ENCODE peak calls at places on chromosomes 4 and X, in five cellular contexts. One of them, this sample, is unnamed.

GRCh38 chr4:75180790-75181776 is 248.2 kb downstream of the PARM1 start:
- DNase-seq in SK-N-SH: no peak
- DNase-seq in A549: no peak
- DNase-seq in K562: peak
- DNase-seq in GM12878: peak
- DNase-seq in this sample: no peak

GRCh38 chr4:77994194-77994721 is 62.9 kb upstream of the FRAS1 start:
- DNase-seq in SK-N-SH: peak
- DNase-seq in A549: peak
- DNase-seq in K562: peak
- DNase-seq in GM12878: no peak
- DNase-seq in this sample: peak

GRCh38 chr4:88276952-88277710 is 7.2 kb downstream of the PPM1K start:
- DNase-seq in SK-N-SH: no peak
- DNase-seq in A549: no peak
- DNase-seq in K562: no peak
- DNase-seq in GM12878: no peak
- DNase-seq in this sample: no peak

GRCh38 chr4:3372933-3373465 is 68.8 kb upstream of the HGFAC start:
- DNase-seq in SK-N-SH: no peak
- DNase-seq in A549: no peak
- DNase-seq in K562: no peak
- DNase-seq in GM12878: peak
- DNase-seq in this sample: no peak

GRCh38 chr4:16579866-16580265 is 318.6 kb downstream of the LDB2 start:
- DNase-seq in SK-N-SH: no peak
- DNase-seq in A549: no peak
- DNase-seq in K562: no peak
- DNase-seq in GM12878: no peak
- DNase-seq in this sample: peak

GRCh38 chrX:151970661-151971060 is 3.8 kb downstream of the GABRE start:
- DNase-seq in SK-N-SH: no peak
- DNase-seq in A549: peak
- DNase-seq in K562: no peak
- DNase-seq in GM12878: no peak
- DNase-seq in this sample: peak

GRCh38 chr4:38132140-38132673 is 172.0 kb downstream of the PTTG2 start:
- DNase-seq in SK-N-SH: peak
- DNase-seq in A549: no peak
- DNase-seq in K562: no peak
- DNase-seq in GM12878: peak
- DNase-seq in this sample: peak

GRCh38 chr4:36111180-36111579 is 133.1 kb downstream of the ARAP2 start:
- DNase-seq in SK-N-SH: no peak
- DNase-seq in A549: no peak
- DNase-seq in K562: no peak
- DNase-seq in GM12878: no peak
- DNase-seq in this sample: peak

GRCh38 chr4:112145326-112145819 is at the start of gene FAM241A:
- DNase-seq in SK-N-SH: peak
- DNase-seq in A549: peak
- DNase-seq in K562: peak
- DNase-seq in GM12878: no peak
- DNase-seq in this sample: peak

GRCh38 chr4:68985442-68985841 is 33.8 kb upstream of the UGT2A3 start:
- DNase-seq in SK-N-SH: no peak
- DNase-seq in A549: no peak
- DNase-seq in K562: no peak
- DNase-seq in GM12878: no peak
- DNase-seq in this sample: no peak

GRCh38 chrX:16464369-16464768 is 185.6 kb upstream of the S100G start:
- DNase-seq in SK-N-SH: no peak
- DNase-seq in A549: no peak
- DNase-seq in K562: no peak
- DNase-seq in GM12878: no peak
- DNase-seq in this sample: no peak

GRCh38 chr4:164700471-164700870 is 53.5 kb upstream of the SMIM31 start:
- DNase-seq in SK-N-SH: peak
- DNase-seq in A549: peak
- DNase-seq in K562: peak
- DNase-seq in GM12878: no peak
- DNase-seq in this sample: no peak

GRCh38 chrX:39755152-39756032 is 342.4 kb downstream of the BCOR start:
- DNase-seq in SK-N-SH: peak
- DNase-seq in A549: peak
- DNase-seq in K562: peak
- DNase-seq in GM12878: no peak
- DNase-seq in this sample: peak

GRCh38 chrX:65596270-65596669 is 61.7 kb upstream of the LAS1L start:
- DNase-seq in SK-N-SH: no peak
- DNase-seq in A549: no peak
- DNase-seq in K562: peak
- DNase-seq in GM12878: peak
- DNase-seq in this sample: peak

GRCh38 chrX:101958139-101958538 is 26.3 kb upstream of the ZMAT1 start:
- DNase-seq in SK-N-SH: no peak
- DNase-seq in A549: no peak
- DNase-seq in K562: no peak
- DNase-seq in GM12878: no peak
- DNase-seq in this sample: peak

GRCh38 chr4:70654605-70655011 is 11.7 kb downstream of the JCHAIN start:
- DNase-seq in SK-N-SH: no peak
- DNase-seq in A549: no peak
- DNase-seq in K562: peak
- DNase-seq in GM12878: no peak
- DNase-seq in this sample: peak

GRCh38 chr4:40940317-40940720 is 190.6 kb downstream of the NSUN7 start:
- DNase-seq in SK-N-SH: no peak
- DNase-seq in A549: no peak
- DNase-seq in K562: no peak
- DNase-seq in GM12878: no peak
- DNase-seq in this sample: no peak

GRCh38 chrX:133190877-133191738 is 27.0 kb downstream of the TFDP3 start:
- DNase-seq in SK-N-SH: no peak
- DNase-seq in A549: no peak
- DNase-seq in K562: no peak
- DNase-seq in GM12878: no peak
- DNase-seq in this sample: no peak

GRCh38 chr4:175810360-175810759 is 1.7 kb downstream of the GPM6A start:
- DNase-seq in SK-N-SH: no peak
- DNase-seq in A549: no peak
- DNase-seq in K562: no peak
- DNase-seq in GM12878: no peak
- DNase-seq in this sample: no peak

GRCh38 chr4:18464160-18464559 is 442.6 kb upstream of the LCORL start:
- DNase-seq in SK-N-SH: no peak
- DNase-seq in A549: no peak
- DNase-seq in K562: no peak
- DNase-seq in GM12878: no peak
- DNase-seq in this sample: no peak

GRCh38 chrX:65871671-65872311 is 168.1 kb downstream of the VSIG4 start:
- DNase-seq in SK-N-SH: no peak
- DNase-seq in A549: peak
- DNase-seq in K562: peak
- DNase-seq in GM12878: peak
- DNase-seq in this sample: no peak

GRCh38 chr4:6926681-6927478 is 17.3 kb downstream of the TBC1D14 start:
- DNase-seq in SK-N-SH: no peak
- DNase-seq in A549: no peak
- DNase-seq in K562: peak
- DNase-seq in GM12878: no peak
- DNase-seq in this sample: peak

GRCh38 chrX:78658851-78659744 is at the start of gene RTL3:
- DNase-seq in SK-N-SH: no peak
- DNase-seq in A549: no peak
- DNase-seq in K562: no peak
- DNase-seq in GM12878: no peak
- DNase-seq in this sample: peak

GRCh38 chrX:10636851-10637250 is 16.5 kb upstream of the MID1 start:
- DNase-seq in SK-N-SH: no peak
- DNase-seq in A549: no peak
- DNase-seq in K562: no peak
- DNase-seq in GM12878: no peak
- DNase-seq in this sample: no peak

GRCh38 chr4:128810331-128810870 is 901 bp downstream of the JADE1 start:
- DNase-seq in SK-N-SH: peak
- DNase-seq in A549: peak
- DNase-seq in K562: peak
- DNase-seq in GM12878: no peak
- DNase-seq in this sample: peak

GRCh38 chr4:24913099-24913445 is 230 bp upstream of the CCDC149 start:
- DNase-seq in SK-N-SH: no peak
- DNase-seq in A549: no peak
- DNase-seq in K562: no peak
- DNase-seq in GM12878: no peak
- DNase-seq in this sample: no peak

GRCh38 chr4:64538219-64538618 is 129.0 kb upstream of the TECRL start:
- DNase-seq in SK-N-SH: no peak
- DNase-seq in A549: no peak
- DNase-seq in K562: no peak
- DNase-seq in GM12878: no peak
- DNase-seq in this sample: no peak

GRCh38 chrX:45479835-45480422 is 279.3 kb upstream of the DIPK2B start:
- DNase-seq in SK-N-SH: no peak
- DNase-seq in A549: peak
- DNase-seq in K562: no peak
- DNase-seq in GM12878: no peak
- DNase-seq in this sample: peak

GRCh38 chrX:128807367-128807766 is 715.9 kb downstream of the SMARCA1 start:
- DNase-seq in SK-N-SH: no peak
- DNase-seq in A549: no peak
- DNase-seq in K562: no peak
- DNase-seq in GM12878: no peak
- DNase-seq in this sample: no peak

GRCh38 chrX:48802089-48802812 is 384 bp downstream of the HDAC6 start:
- DNase-seq in SK-N-SH: peak
- DNase-seq in A549: peak
- DNase-seq in K562: peak
- DNase-seq in GM12878: peak
- DNase-seq in this sample: peak

GRCh38 chr4:6191448-6192130 is 8.8 kb downstream of the JAKMIP1 start:
- DNase-seq in SK-N-SH: no peak
- DNase-seq in A549: no peak
- DNase-seq in K562: no peak
- DNase-seq in GM12878: no peak
- DNase-seq in this sample: no peak

GRCh38 chrX:88863726-88864125 is 116.7 kb downstream of the CPXCR1 start:
- DNase-seq in SK-N-SH: peak
- DNase-seq in A549: no peak
- DNase-seq in K562: no peak
- DNase-seq in GM12878: no peak
- DNase-seq in this sample: no peak

GRCh38 chr4:113292371-113293042 is 243.1 kb downstream of the ANK2 start:
- DNase-seq in SK-N-SH: no peak
- DNase-seq in A549: no peak
- DNase-seq in K562: no peak
- DNase-seq in GM12878: no peak
- DNase-seq in this sample: peak

GRCh38 chr4:113293673-113294072 is 244.2 kb downstream of the ANK2 start:
- DNase-seq in SK-N-SH: no peak
- DNase-seq in A549: no peak
- DNase-seq in K562: no peak
- DNase-seq in GM12878: no peak
- DNase-seq in this sample: no peak

GRCh38 chr4:113290666-113291065 is 241.2 kb downstream of the ANK2 start:
- DNase-seq in SK-N-SH: no peak
- DNase-seq in A549: no peak
- DNase-seq in K562: no peak
- DNase-seq in GM12878: no peak
- DNase-seq in this sample: no peak

GRCh38 chr4:113294910-113295309 is 245.5 kb downstream of the ANK2 start:
- DNase-seq in SK-N-SH: no peak
- DNase-seq in A549: no peak
- DNase-seq in K562: no peak
- DNase-seq in GM12878: no peak
- DNase-seq in this sample: no peak

DNA sequence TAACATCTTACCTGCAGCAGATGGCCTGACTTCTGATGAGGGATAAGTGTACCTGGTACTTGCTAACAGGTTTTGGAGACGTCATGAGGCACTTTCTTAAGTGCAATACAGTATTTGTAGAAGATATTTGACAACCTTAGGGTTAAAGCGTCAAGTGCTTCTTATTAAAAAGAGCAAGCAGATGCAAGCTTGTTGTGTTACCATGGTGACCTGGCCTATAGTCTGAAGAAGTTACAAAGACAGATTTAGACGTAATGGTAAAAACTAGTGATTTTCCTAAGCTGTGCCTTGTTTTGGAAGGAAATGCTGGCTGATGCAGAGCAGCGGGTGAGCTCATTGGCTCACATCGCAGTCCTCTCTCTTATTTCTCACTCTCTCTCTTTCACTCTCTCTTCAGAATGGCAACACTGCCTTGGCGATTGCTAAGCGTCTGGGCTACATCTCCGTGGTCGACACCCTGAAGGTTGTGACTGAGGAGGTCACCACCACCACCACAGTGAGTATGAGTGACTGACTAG is 243.6 kb downstream of the ANK2 start:
- DNase-seq in SK-N-SH: no peak
- DNase-seq in A549: no peak
- DNase-seq in K562: no peak
- DNase-seq in GM12878: no peak
- DNase-seq in this sample: peak
- TF ChIP-seq RCOR1 in SK-N-SH: no peak
- TF ChIP-seq RCOR1 in A549: no peak
- TF ChIP-seq RCOR1 in K562: no peak
- TF ChIP-seq RCOR1 in GM12878: no peak
- TF ChIP-seq RCOR1 in this sample: no peak

DNA sequence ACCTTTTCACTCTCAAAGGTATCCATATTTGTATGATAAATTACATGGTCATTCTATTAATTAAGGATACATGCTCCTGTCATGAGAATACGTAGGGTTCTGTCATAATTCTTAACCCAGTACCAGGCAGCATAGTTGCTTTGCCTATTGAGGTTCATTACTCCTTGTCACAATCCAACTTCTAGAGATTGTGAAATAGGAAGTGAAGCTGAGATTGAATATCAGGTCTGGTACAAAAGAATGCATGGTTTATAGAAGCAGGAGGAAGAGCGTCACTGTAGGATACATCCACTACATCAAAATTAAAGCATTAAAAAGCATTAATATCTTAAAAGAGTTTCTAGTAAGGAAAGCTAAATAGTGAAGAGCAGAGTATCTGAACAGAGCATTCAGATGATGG is 647.0 kb downstream of the IQCM start:
- DNase-seq in SK-N-SH: no peak
- DNase-seq in A549: no peak
- DNase-seq in K562: no peak
- DNase-seq in GM12878: no peak
- DNase-seq in this sample: peak
- TF ChIP-seq RCOR1 in SK-N-SH: no peak
- TF ChIP-seq RCOR1 in A549: no peak
- TF ChIP-seq RCOR1 in K562: no peak
- TF ChIP-seq RCOR1 in GM12878: no peak
- TF ChIP-seq RCOR1 in this sample: no peak

GRCh38 chr4:931194-931959 is 739 bp downstream of the GAK start:
- DNase-seq in SK-N-SH: peak
- DNase-seq in A549: no peak
- DNase-seq in K562: peak
- DNase-seq in GM12878: no peak
- DNase-seq in this sample: peak
- TF ChIP-seq RCOR1 in SK-N-SH: no peak
- TF ChIP-seq RCOR1 in A549: no peak
- TF ChIP-seq RCOR1 in K562: no peak
- TF ChIP-seq RCOR1 in GM12878: no peak
- TF ChIP-seq RCOR1 in this sample: no peak

GRCh38 chr4:158236304-158237030 is 26.2 kb downstream of the TMEM144 start:
- DNase-seq in SK-N-SH: no peak
- DNase-seq in A549: no peak
- DNase-seq in K562: no peak
- DNase-seq in GM12878: no peak
- DNase-seq in this sample: no peak
- TF ChIP-seq RCOR1 in SK-N-SH: no peak
- TF ChIP-seq RCOR1 in A549: no peak
- TF ChIP-seq RCOR1 in K562: no peak
- TF ChIP-seq RCOR1 in GM12878: no peak
- TF ChIP-seq RCOR1 in this sample: no peak